ENCODE peak calls at places on chromosomes 13 and 19, in five cellular contexts. R is AG09319; W is WERI-Rb-1; H is B cell; E is stimulated activated CD4-positive, alpha-beta T cell treated with anti-CD3 and anti-CD28 coated beads, TNF-alpha, amount 100 ng/mL, for 48 hours. U is an unnamed sample.

GRCh38 chr19:17107546-17108452 is 32.2 kb downstream of the MYO9B start:
- DNase-seq in R (peak), W (no peak), H (no peak), E (no peak), U (no peak)

GRCh38 chr19:46303702-46304397 is 7.0 kb downstream of the HIF3A start:
- DNase-seq in R (no peak), W (peak), H (no peak), E (no peak), U (no peak)

GRCh38 chr13:73622375-73622774 is 511.8 kb downstream of the KLF12 start:
- DNase-seq in R (no peak), W (no peak), H (no peak), E (no peak), U (no peak)

GRCh38 chr19:50333737-50334617 is 4.8 kb upstream of the KCNC3 start:
- DNase-seq in R (no peak), W (peak), H (peak), E (peak), U (peak)

GRCh38 chr19:54209748-54210494 is 9.3 kb downstream of the RPS9 start:
- DNase-seq in R (peak), W (no peak), H (no peak), E (no peak), U (no peak)

GRCh38 chr19:1183543-1184172 is 9.6 kb upstream of the SBNO2 start:
- DNase-seq in R (no peak), W (no peak), H (no peak), E (no peak), U (peak)

GRCh38 chr19:2059422-2060201 is 8.6 kb upstream of the MKNK2 start:
- DNase-seq in R (peak), W (peak), H (no peak), E (no peak), U (no peak)

GRCh38 chr13:92951273-92951820 is 275.3 kb upstream of the GPC6 start:
- DNase-seq in R (no peak), W (no peak), H (no peak), E (no peak), U (no peak)

GRCh38 chr13:30165791-30166190 is 141.6 kb downstream of the KATNAL1 start:
- DNase-seq in R (no peak), W (no peak), H (no peak), E (no peak), U (no peak)

GRCh38 chr19:53389591-53390377 is 5.2 kb upstream of the ZNF765 start:
- DNase-seq in R (no peak), W (no peak), H (no peak), E (no peak), U (no peak)

GRCh38 chr13:53445682-53446081 is 417.1 kb downstream of the OLFM4 start:
- DNase-seq in R (no peak), W (no peak), H (no peak), E (no peak), U (no peak)

GRCh38 chr13:72346716-72347115 is 380.7 kb downstream of the MZT1 start:
- DNase-seq in R (no peak), W (no peak), H (no peak), E (no peak), U (no peak)

GRCh38 chr19:51292971-51293370 is 18.5 kb upstream of the IGLON5 start:
- DNase-seq in R (no peak), W (no peak), H (no peak), E (no peak), U (no peak)

GRCh38 chr19:56132316-56132822 is 8.7 kb upstream of the ZNF444 start:
- DNase-seq in R (peak), W (no peak), H (no peak), E (no peak), U (no peak)

GRCh38 chr13:77215543-77215942 is 111.4 kb downstream of the MYCBP2 start:
- DNase-seq in R (no peak), W (no peak), H (no peak), E (no peak), U (no peak)

GRCh38 chr13:46551410-46552301 is 1.3 kb upstream of the LRCH1 start:
- DNase-seq in R (no peak), W (peak), H (peak), E (no peak), U (peak)

GRCh38 chr13:42807866-42808265 is 26.5 kb downstream of the FAM216B start:
- DNase-seq in R (no peak), W (no peak), H (no peak), E (no peak), U (no peak)

GRCh38 chr19:21065336-21065735 is 16.7 kb upstream of the ZNF714 start:
- DNase-seq in R (no peak), W (no peak), H (no peak), E (no peak), U (no peak)

GRCh38 chr19:48487944-48488343 is 18.8 kb downstream of the CYTH2 start:
- DNase-seq in R (peak), W (no peak), H (no peak), E (no peak), U (no peak)

GRCh38 chr19:799076-799881 is 2.0 kb downstream of the PTBP1 start:
- DNase-seq in R (no peak), W (no peak), H (peak), E (no peak), U (no peak)

GRCh38 chr13:56752630-56753029 is 388.1 kb upstream of the PRR20A start:
- DNase-seq in R (no peak), W (no peak), H (no peak), E (no peak), U (no peak)

GRCh38 chr13:96650301-96650886 is 343.9 kb downstream of the OXGR1 start:
- DNase-seq in R (no peak), W (no peak), H (no peak), E (no peak), U (peak)

GRCh38 chr19:18596752-18597157 is 8.2 kb downstream of the REX1BD start:
- DNase-seq in R (no peak), W (peak), H (no peak), E (no peak), U (no peak)

GRCh38 chr13:42068886-42069285 is 20.4 kb downstream of the DGKH start:
- DNase-seq in R (no peak), W (no peak), H (no peak), E (no peak), U (no peak)

GRCh38 chr13:46803586-46803985 is 6.6 kb upstream of the ESD start:
- DNase-seq in R (no peak), W (no peak), H (no peak), E (no peak), U (no peak)